ENCODE peak calls at places on chromosomes 7 and 10, in four cellular contexts. One of them, this sample, is unnamed.

GRCh38 chr10:132186488-132187413 is at the start of gene DPYSL4:
- DNase-seq in T-helper 9 cell: peak
- DNase-seq in NCI-H1694: no peak
- DNase-seq in LoVo: no peak
- DNase-seq in this sample: peak

GRCh38 chr10:42974693-42975002 is 102.2 kb upstream of the RET start:
- DNase-seq in T-helper 9 cell: no peak
- DNase-seq in NCI-H1694: no peak
- DNase-seq in LoVo: no peak
- DNase-seq in this sample: no peak

GRCh38 chr7:149495785-149496641 is 1.6 kb downstream of the ZNF746 start:
- DNase-seq in T-helper 9 cell: no peak
- DNase-seq in NCI-H1694: no peak
- DNase-seq in LoVo: peak
- DNase-seq in this sample: no peak

GRCh38 chr10:81031774-81032173 is 494.1 kb downstream of the SH2D4B start:
- DNase-seq in T-helper 9 cell: no peak
- DNase-seq in NCI-H1694: no peak
- DNase-seq in LoVo: no peak
- DNase-seq in this sample: no peak

GRCh38 chr10:127195041-127195506 is 1.3 kb downstream of the INSYN2A start:
- DNase-seq in T-helper 9 cell: no peak
- DNase-seq in NCI-H1694: no peak
- DNase-seq in LoVo: no peak
- DNase-seq in this sample: no peak

GRCh38 chr10:71459513-71459912 is 62.8 kb downstream of the CDH23 start:
- DNase-seq in T-helper 9 cell: no peak
- DNase-seq in NCI-H1694: peak
- DNase-seq in LoVo: no peak
- DNase-seq in this sample: no peak

GRCh38 chr10:13990392-13990805 is 340.3 kb downstream of the FRMD4A start:
- DNase-seq in T-helper 9 cell: no peak
- DNase-seq in NCI-H1694: no peak
- DNase-seq in LoVo: no peak
- DNase-seq in this sample: no peak

GRCh38 chr7:1317654-1318450 is 85.2 kb downstream of the UNCX start:
- DNase-seq in T-helper 9 cell: no peak
- DNase-seq in NCI-H1694: no peak
- DNase-seq in LoVo: no peak
- DNase-seq in this sample: no peak

GRCh38 chr7:50632561-50633413 is 67.6 kb upstream of the DDC start:
- DNase-seq in T-helper 9 cell: peak
- DNase-seq in NCI-H1694: no peak
- DNase-seq in LoVo: peak
- DNase-seq in this sample: peak

GRCh38 chr10:103854265-103854686 is 1.1 kb downstream of the SH3PXD2A start:
- DNase-seq in T-helper 9 cell: no peak
- DNase-seq in NCI-H1694: no peak
- DNase-seq in LoVo: no peak
- DNase-seq in this sample: no peak

GRCh38 chr10:125083576-125083920 is 76.8 kb downstream of the CTBP2 start:
- DNase-seq in T-helper 9 cell: no peak
- DNase-seq in NCI-H1694: no peak
- DNase-seq in LoVo: no peak
- DNase-seq in this sample: no peak

GRCh38 chr7:143345428-143345900 is 17.0 kb downstream of the FAM131B start:
- DNase-seq in T-helper 9 cell: peak
- DNase-seq in NCI-H1694: no peak
- DNase-seq in LoVo: peak
- DNase-seq in this sample: peak

GRCh38 chr7:100949931-100950443 is 653 bp downstream of the MUC3A start:
- DNase-seq in T-helper 9 cell: no peak
- DNase-seq in NCI-H1694: no peak
- DNase-seq in LoVo: no peak
- DNase-seq in this sample: no peak